ENCODE peak calls at places on chromosome 1, in eight cellular contexts. One of them, this sample, is unnamed.

GRCh38 chr1:95117207-95118018 is at the start of gene TLCD4:
- DNase-seq in COR-L47: peak; percentile 58
- DNase-seq in left ventricle myocardium inferior: peak; percentile 73
- DNase-seq in fibroblast of lung: peak; percentile 23
- DNase-seq in activated CD4-positive, CD25-positive, alpha-beta regulatory T cell: no peak
- DNase-seq in cardiac muscle cell: peak; percentile 49
- DNase-seq in T-helper 17 cell: peak; percentile 20
- DNase-seq in amygdala: peak; percentile 25
- DNase-seq in this sample: peak; percentile 38

GRCh38 chr1:87044840-87045239 is 130.4 kb downstream of the HS2ST1 start:
- DNase-seq in T-helper 17 cell: no peak
- DNase-seq in left ventricle myocardium inferior: no peak
- DNase-seq in cardiac muscle cell: no peak
- DNase-seq in activated CD4-positive, CD25-positive, alpha-beta regulatory T cell: no peak
- DNase-seq in amygdala: no peak
- DNase-seq in COR-L47: no peak
- DNase-seq in fibroblast of lung: no peak
- DNase-seq in this sample: no peak

GRCh38 chr1:235601087-235601486 is 48.5 kb downstream of the GNG4 start:
- DNase-seq in fibroblast of lung: peak; percentile 8
- DNase-seq in activated CD4-positive, CD25-positive, alpha-beta regulatory T cell: no peak
- DNase-seq in left ventricle myocardium inferior: no peak
- DNase-seq in cardiac muscle cell: peak; percentile 23
- DNase-seq in COR-L47: peak; percentile 7
- DNase-seq in T-helper 17 cell: no peak
- DNase-seq in amygdala: no peak
- DNase-seq in this sample: no peak

GRCh38 chr1:109757936-109758786 is 5.6 kb downstream of the EPS8L3 start:
- DNase-seq in left ventricle myocardium inferior: no peak
- DNase-seq in T-helper 17 cell: peak; percentile 2
- DNase-seq in fibroblast of lung: no peak
- DNase-seq in activated CD4-positive, CD25-positive, alpha-beta regulatory T cell: no peak
- DNase-seq in cardiac muscle cell: no peak
- DNase-seq in amygdala: no peak
- DNase-seq in COR-L47: no peak
- DNase-seq in this sample: no peak

GRCh38 chr1:178940022-178940765 is 69.3 kb upstream of the ANGPTL1 start:
- DNase-seq in amygdala: no peak
- DNase-seq in left ventricle myocardium inferior: no peak
- DNase-seq in T-helper 17 cell: no peak
- DNase-seq in activated CD4-positive, CD25-positive, alpha-beta regulatory T cell: no peak
- DNase-seq in COR-L47: no peak
- DNase-seq in fibroblast of lung: peak; percentile 85
- DNase-seq in cardiac muscle cell: peak; percentile 21
- DNase-seq in this sample: no peak

GRCh38 chr1:166172106-166172505 is 5.3 kb upstream of the FAM78B start:
- DNase-seq in T-helper 17 cell: no peak
- DNase-seq in amygdala: no peak
- DNase-seq in fibroblast of lung: no peak
- DNase-seq in cardiac muscle cell: no peak
- DNase-seq in activated CD4-positive, CD25-positive, alpha-beta regulatory T cell: no peak
- DNase-seq in left ventricle myocardium inferior: no peak
- DNase-seq in COR-L47: no peak
- DNase-seq in this sample: no peak

GRCh38 chr1:5859766-5860165 is 132.5 kb downstream of the NPHP4 start:
- DNase-seq in COR-L47: no peak
- DNase-seq in cardiac muscle cell: no peak
- DNase-seq in amygdala: no peak
- DNase-seq in left ventricle myocardium inferior: no peak
- DNase-seq in fibroblast of lung: no peak
- DNase-seq in T-helper 17 cell: no peak
- DNase-seq in activated CD4-positive, CD25-positive, alpha-beta regulatory T cell: no peak
- DNase-seq in this sample: no peak

GRCh38 chr1:24955161-24955560 is 25.1 kb upstream of the RUNX3 start:
- DNase-seq in left ventricle myocardium inferior: no peak
- DNase-seq in cardiac muscle cell: peak; percentile 31
- DNase-seq in activated CD4-positive, CD25-positive, alpha-beta regulatory T cell: peak; percentile 37
- DNase-seq in T-helper 17 cell: no peak
- DNase-seq in fibroblast of lung: no peak
- DNase-seq in COR-L47: no peak
- DNase-seq in amygdala: no peak
- DNase-seq in this sample: no peak

GRCh38 chr1:91014475-91014874 is 7.4 kb downstream of the ZNF644 start:
- DNase-seq in left ventricle myocardium inferior: no peak
- DNase-seq in T-helper 17 cell: no peak
- DNase-seq in fibroblast of lung: no peak
- DNase-seq in COR-L47: no peak
- DNase-seq in activated CD4-positive, CD25-positive, alpha-beta regulatory T cell: no peak
- DNase-seq in amygdala: no peak
- DNase-seq in cardiac muscle cell: no peak
- DNase-seq in this sample: no peak

GRCh38 chr1:236287757-236288619 is 6.2 kb upstream of the ERO1B start:
- DNase-seq in COR-L47: peak; percentile 84
- DNase-seq in fibroblast of lung: no peak
- DNase-seq in left ventricle myocardium inferior: no peak
- DNase-seq in cardiac muscle cell: no peak
- DNase-seq in activated CD4-positive, CD25-positive, alpha-beta regulatory T cell: no peak
- DNase-seq in amygdala: no peak
- DNase-seq in T-helper 17 cell: no peak
- DNase-seq in this sample: no peak

GRCh38 chr1:215137985-215138384 is 55.4 kb downstream of the KCNK2 start:
- DNase-seq in amygdala: no peak
- DNase-seq in COR-L47: no peak
- DNase-seq in fibroblast of lung: no peak
- DNase-seq in activated CD4-positive, CD25-positive, alpha-beta regulatory T cell: no peak
- DNase-seq in cardiac muscle cell: no peak
- DNase-seq in T-helper 17 cell: no peak
- DNase-seq in left ventricle myocardium inferior: no peak
- DNase-seq in this sample: no peak

GRCh38 chr1:182633657-182634281 is 29.6 kb upstream of the RGS16 start:
- DNase-seq in left ventricle myocardium inferior: no peak
- DNase-seq in cardiac muscle cell: no peak
- DNase-seq in activated CD4-positive, CD25-positive, alpha-beta regulatory T cell: no peak
- DNase-seq in COR-L47: peak; percentile 68
- DNase-seq in fibroblast of lung: no peak
- DNase-seq in T-helper 17 cell: no peak
- DNase-seq in amygdala: no peak
- DNase-seq in this sample: no peak

GRCh38 chr1:50066806-50067205 is 41.9 kb upstream of the ELAVL4 start:
- DNase-seq in COR-L47: no peak
- DNase-seq in T-helper 17 cell: no peak
- DNase-seq in left ventricle myocardium inferior: no peak
- DNase-seq in fibroblast of lung: no peak
- DNase-seq in amygdala: no peak
- DNase-seq in cardiac muscle cell: no peak
- DNase-seq in activated CD4-positive, CD25-positive, alpha-beta regulatory T cell: no peak
- DNase-seq in this sample: no peak

GRCh38 chr1:36156329-36157114 is 562 bp downstream of the MAP7D1 start:
- DNase-seq in cardiac muscle cell: peak; percentile 71
- DNase-seq in fibroblast of lung: peak; percentile 59
- DNase-seq in COR-L47: peak; percentile 27
- DNase-seq in amygdala: peak; percentile 78
- DNase-seq in left ventricle myocardium inferior: peak; percentile 77
- DNase-seq in activated CD4-positive, CD25-positive, alpha-beta regulatory T cell: peak; percentile 36
- DNase-seq in T-helper 17 cell: peak; percentile 33
- DNase-seq in this sample: peak; percentile 70

GRCh38 chr1:156865865-156866678 is 5.4 kb downstream of the NTRK1 start:
- DNase-seq in cardiac muscle cell: no peak
- DNase-seq in COR-L47: no peak
- DNase-seq in left ventricle myocardium inferior: no peak
- DNase-seq in T-helper 17 cell: no peak
- DNase-seq in amygdala: no peak
- DNase-seq in activated CD4-positive, CD25-positive, alpha-beta regulatory T cell: no peak
- DNase-seq in fibroblast of lung: no peak
- DNase-seq in this sample: no peak

This sample was measured in hepatic stellate cell.